ENCODE peak calls at places on chromosomes 2 and 18, in nine cellular contexts. L, O, R, W, M, U, N, G and E are unnamed samples.

GRCh38 chr2:226795281-226796011 is 4.2 kb downstream of the IRS1 start:
- DNase-seq in L (no peak), O (peak; percentile 61), R (no peak), W (peak; percentile 60), M (peak; percentile 54), U (no peak), N (no peak), G (no peak), E (no peak)

GRCh38 chr2:99152181-99152580 is 2.6 kb downstream of the TSGA10 start:
- DNase-seq in L (no peak), O (no peak), R (no peak), W (no peak), M (no peak), U (no peak), N (no peak), G (no peak), E (no peak)

GRCh38 chr18:35635171-35635570 is 53.6 kb downstream of the GALNT1 start:
- DNase-seq in L (no peak), O (peak; percentile 74), R (no peak), W (no peak), M (no peak), U (no peak), N (no peak), G (no peak), E (no peak)

GRCh38 chr18:56298935-56299334 is 339.5 kb downstream of the TXNL1 start:
- DNase-seq in L (no peak), O (peak; percentile 77), R (peak; percentile 22), W (peak; percentile 70), M (no peak), U (no peak), N (no peak), G (no peak), E (no peak)

GRCh38 chr2:113848758-113849460 is 41.0 kb upstream of the ACTR3 start:
- DNase-seq in L (no peak), O (peak; percentile 25), R (peak; percentile 33), W (no peak), M (no peak), U (no peak), N (no peak), G (no peak), E (no peak)

GRCh38 chr18:8162797-8163196 is 446.4 kb upstream of the RAB12 start:
- DNase-seq in L (no peak), O (no peak), R (no peak), W (no peak), M (no peak), U (no peak), N (peak; percentile 74), G (no peak), E (no peak)

GRCh38 chr2:189260361-189260761 is 80.8 kb upstream of the COL5A2 start:
- DNase-seq in L (no peak), O (peak; percentile 59), R (no peak), W (no peak), M (no peak), U (no peak), N (no peak), G (no peak), E (no peak)

GRCh38 chr2:101238930-101239759 is 13.5 kb upstream of the CNOT11 start:
- DNase-seq in L (no peak), O (no peak), R (no peak), W (peak; percentile 95), M (no peak), U (no peak), N (no peak), G (no peak), E (no peak)

GRCh38 chr2:124699001-124699565 is 674.0 kb downstream of the CNTNAP5 start:
- DNase-seq in L (no peak), O (no peak), R (no peak), W (no peak), M (no peak), U (no peak), N (no peak), G (no peak), E (no peak)

GRCh38 chr2:201858781-201859180 is 52.4 kb downstream of the CDK15 start:
- DNase-seq in L (no peak), O (peak; percentile 49), R (peak; percentile 19), W (no peak), M (peak; percentile 68), U (no peak), N (no peak), G (no peak), E (no peak)

GRCh38 chr18:56168049-56168781 is 470.2 kb downstream of the TXNL1 start:
- DNase-seq in L (no peak), O (peak; percentile 83), R (no peak), W (peak; percentile 36), M (peak; percentile 83), U (no peak), N (no peak), G (no peak), E (no peak)

GRCh38 chr18:8264861-8265411 is 344.3 kb upstream of the RAB12 start:
- DNase-seq in L (no peak), O (no peak), R (no peak), W (no peak), M (no peak), U (no peak), N (peak; percentile 50), G (no peak), E (no peak)

GRCh38 chr2:41602351-41602750 is 445.5 kb upstream of the PKDCC start:
- DNase-seq in L (no peak), O (no peak), R (no peak), W (no peak), M (no peak), U (no peak), N (no peak), G (no peak), E (no peak)

GRCh38 chr2:192381082-192381481 is 186.3 kb upstream of the TMEFF2 start:
- DNase-seq in L (no peak), O (no peak), R (no peak), W (no peak), M (no peak), U (no peak), N (no peak), G (no peak), E (no peak)

GRCh38 chr2:100178085-100178788 is 35.8 kb upstream of the AFF3 start:
- DNase-seq in L (no peak), O (peak; percentile 55), R (peak; percentile 66), W (peak; percentile 87), M (no peak), U (no peak), N (no peak), G (peak; percentile 76), E (no peak)

GRCh38 chr2:32715981-32716380 is 88.1 kb downstream of the TTC27 start:
- DNase-seq in L (no peak), O (peak; percentile 24), R (no peak), W (no peak), M (no peak), U (no peak), N (no peak), G (no peak), E (no peak)

GRCh38 chr2:67514515-67514914 is 117.4 kb downstream of the ETAA1 start:
- DNase-seq in L (no peak), O (peak; percentile 51), R (no peak), W (no peak), M (no peak), U (no peak), N (no peak), G (no peak), E (no peak)

GRCh38 chr2:234288974-234289455 is 207.9 kb downstream of the ARL4C start:
- DNase-seq in L (peak; percentile 68), O (peak; percentile 29), R (peak; percentile 40), W (peak; percentile 73), M (no peak), U (peak; percentile 61), N (peak; percentile 64), G (peak; percentile 36), E (peak; percentile 52)

GRCh38 chr2:168962636-168963035 is 61.5 kb downstream of the G6PC2 start:
- DNase-seq in L (no peak), O (peak; percentile 1), R (no peak), W (no peak), M (no peak), U (no peak), N (no peak), G (no peak), E (no peak)

GRCh38 chr2:113826346-113827285 is 63.3 kb upstream of the ACTR3 start:
- DNase-seq in L (no peak), O (no peak), R (no peak), W (no peak), M (no peak), U (no peak), N (no peak), G (no peak), E (no peak)

GRCh38 chr2:215917953-215918620 is 95.3 kb downstream of the MREG start:
- DNase-seq in L (no peak), O (peak; percentile 85), R (no peak), W (no peak), M (no peak), U (no peak), N (no peak), G (peak; percentile 24), E (no peak)

GRCh38 chr2:149617057-149617456 is 29.5 kb upstream of the MMADHC start:
- DNase-seq in L (no peak), O (peak; percentile 26), R (no peak), W (no peak), M (no peak), U (no peak), N (no peak), G (no peak), E (no peak)